ENCODE peak calls at places on chromosome 5, in nine cellular contexts. X is HEK293T, O is RPMI7951, T is SW480, B is A172, Y is mesendoderm, H is islet precursor cell, U is NCI-H1930, W is GM10248. P is an unnamed sample.
A peak's percentile ranks its signal among the peaks of the same experiment; 100 is the strongest.

GRCh38 chr5:39076757-39077475 is 2.7 kb upstream of the RICTOR start:
- DNase-seq in T (peak; percentile 42), B (peak; percentile 54), W (peak; percentile 33), H (no peak), U (no peak), X (no peak), Y (no peak), O (peak; percentile 57), P (no peak)

GRCh38 chr5:177426566-177427210 is at the start of gene GRK6:
- DNase-seq in T (peak; percentile 58), U (no peak), B (no peak), Y (peak; percentile 42), W (peak; percentile 51), H (no peak), X (no peak), O (no peak), P (no peak)

GRCh38 chr5:91151947-91152346 is 231.2 kb downstream of the ARRDC3 start:
- DNase-seq in H (no peak), U (no peak), W (no peak), X (no peak), T (no peak), Y (peak; percentile 49), O (peak; percentile 73), B (peak; percentile 83), P (no peak)

GRCh38 chr5:67549947-67550346 is 353.3 kb upstream of the CD180 start:
- DNase-seq in X (no peak), T (no peak), O (no peak), W (no peak), Y (no peak), U (no peak), B (no peak), H (no peak), P (no peak)

GRCh38 chr5:142427529-142427928 is 102.7 kb upstream of the SPRY4 start:
- DNase-seq in U (no peak), B (no peak), X (no peak), H (peak; percentile 22), O (no peak), T (no peak), Y (no peak), W (no peak), P (no peak)

GRCh38 chr5:176994460-176995121 is 12.0 kb downstream of the UIMC1 start:
- DNase-seq in X (no peak), B (peak; percentile 66), W (peak; percentile 30), T (no peak), O (no peak), H (peak; percentile 53), Y (peak; percentile 43), U (no peak), P (no peak)

GRCh38 chr5:154166901-154167791 is 23.4 kb upstream of the GALNT10 start:
- DNase-seq in B (no peak), W (no peak), Y (peak; percentile 67), H (peak; percentile 42), T (no peak), O (no peak), U (no peak), X (no peak), P (no peak)

GRCh38 chr5:91906027-91906426 is 522.9 kb upstream of the ARRDC3 start:
- DNase-seq in O (no peak), H (no peak), T (no peak), X (no peak), B (no peak), U (no peak), Y (no peak), W (no peak), P (no peak)

GRCh38 chr5:107772418-107773310 is 101.9 kb upstream of the EFNA5 start:
- DNase-seq in X (no peak), T (no peak), H (no peak), O (no peak), W (no peak), B (no peak), Y (peak; percentile 80), U (peak; percentile 31), P (no peak)

GRCh38 chr5:141869514-141869913 is 8.7 kb downstream of the PCDH1 start:
- DNase-seq in W (no peak), U (no peak), O (no peak), B (peak; percentile 41), Y (no peak), T (no peak), H (peak; percentile 44), X (no peak), P (no peak)

P was measured in NCI-H1048.